ENCODE peak calls at places on chromosomes 2 and 18, in eight cellular contexts. A is SJCRH30, M is ascending aorta, V is mammary epithelial cell, C is colonic mucosa, O is astrocyte, T is right cardiac atrium, U is adipocyte. P is an unnamed sample. For H3K4me1, the result is how much of the 10 kb centered on the place peaks cover.

GRCh38 chr2:173441222-173441621 is 86.5 kb downstream of the CDCA7 start:
- DNase-seq in A (no peak), M (no peak), V (no peak), C (no peak), O (peak), T (no peak), U (peak), P (no peak)

GRCh38 chr2:185876234-185876633 is 137.6 kb downstream of the FSIP2 start:
- DNase-seq in A (no peak), M (no peak), V (no peak), C (no peak), O (no peak), T (no peak), U (no peak), P (no peak)

GRCh38 chr2:11500702-11501303 is 33.0 kb upstream of the GREB1 start:
- DNase-seq in A (no peak), M (no peak), V (no peak), C (no peak), O (no peak), T (no peak), U (no peak), P (no peak)

GRCh38 chr2:42132966-42133641 is 36.0 kb upstream of the EML4 start:
- DNase-seq in A (peak), M (peak), V (peak), C (peak), O (peak), T (peak), U (peak), P (peak)

GRCh38 chr2:152581360-152581759 is 135.9 kb downstream of the PRPF40A start:
- DNase-seq in A (peak), M (peak), V (peak), C (no peak), O (no peak), T (no peak), U (no peak), P (no peak)

GRCh38 chr2:173432049-173432754 is 77.5 kb downstream of the CDCA7 start:
- DNase-seq in A (no peak), M (no peak), V (no peak), C (no peak), O (peak), T (no peak), U (peak), P (no peak)

GRCh38 chr2:237474931-237475703 is 11.9 kb upstream of the MLPH start:
- DNase-seq in A (peak), M (peak), V (peak), C (peak), O (peak), T (peak), U (peak), P (no peak)

GRCh38 chr18:53018791-53019190 is 678.8 kb downstream of the DCC start:
- DNase-seq in A (no peak), M (no peak), V (no peak), C (no peak), O (no peak), T (no peak), U (peak), P (no peak)

GRCh38 chr2:15946983-15947382 is 6.6 kb downstream of the MYCN start:
- DNase-seq in A (no peak), M (no peak), V (no peak), C (no peak), O (no peak), T (no peak), U (no peak), P (no peak)

GRCh38 chr2:65781756-65782155 is 349.4 kb upstream of the SPRED2 start:
- DNase-seq in A (no peak), M (no peak), V (no peak), C (no peak), O (no peak), T (no peak), U (no peak), P (no peak)

GRCh38 chr2:203623104-203623503 is 83.3 kb upstream of the CD28 start:
- DNase-seq in A (no peak), M (no peak), V (peak), C (no peak), O (peak), T (no peak), U (peak), P (no peak)

GRCh38 chr18:7737483-7737882 is 170.4 kb downstream of the PTPRM start:
- DNase-seq in A (no peak), M (no peak), V (no peak), C (no peak), O (no peak), T (no peak), U (no peak), P (no peak)

GRCh38 chr2:217398860-217399259 is 539.0 kb upstream of the TNP1 start:
- DNase-seq in A (no peak), M (no peak), V (no peak), C (no peak), O (no peak), T (peak), U (no peak), P (no peak)

GRCh38 chr2:70553334-70553583 is 367 bp downstream of the TGFA start:
- DNase-seq in A (no peak), M (no peak), V (peak), C (peak), O (no peak), T (peak), U (no peak), P (no peak)

GRCh38 chr2:45802739-45803138 is 151.3 kb downstream of the PRKCE start:
- DNase-seq in A (no peak), M (no peak), V (no peak), C (no peak), O (no peak), T (no peak), U (no peak), P (no peak)

GRCh38 chr2:157336137-157336721 is 10.6 kb upstream of the ERMN start:
- DNase-seq in A (no peak), M (no peak), V (peak), C (peak), O (no peak), T (no peak), U (peak), P (peak)

GRCh38 chr2:47559079-47559684 is 156.2 kb downstream of the MSH2 start:
- DNase-seq in A (no peak), M (peak), V (peak), C (no peak), O (peak), T (no peak), U (no peak), P (no peak)

GRCh38 chr2:76446872-76447271 is 736.2 kb upstream of the GCFC2 start:
- DNase-seq in A (no peak), M (no peak), V (no peak), C (no peak), O (no peak), T (no peak), U (no peak), P (no peak)

GRCh38 chr2:119427756-119428155 is 3.9 kb upstream of the TMEM37 start:
- DNase-seq in A (no peak), M (peak), V (no peak), C (no peak), O (no peak), T (no peak), U (no peak), P (no peak)

GRCh38 chr2:238927746-238928519 is 80.0 kb downstream of the TWIST2 start:
- DNase-seq in A (no peak), M (peak), V (no peak), C (no peak), O (no peak), T (no peak), U (no peak), P (no peak)

GRCh38 chr2:201126308-201127127 is 10.6 kb downstream of the CFLAR start:
- DNase-seq in A (no peak), M (no peak), V (peak), C (no peak), O (peak), T (peak), U (peak), P (no peak)

GRCh38 chr18:57859314-57859713 is 56.2 kb upstream of the ATP8B1 start:
- DNase-seq in A (no peak), M (no peak), V (peak), C (peak), O (no peak), T (no peak), U (peak), P (no peak)

GRCh38 chr2:101803128-101803527 is 105.6 kb downstream of the MAP4K4 start:
- DNase-seq in A (no peak), M (no peak), V (peak), C (no peak), O (peak), T (no peak), U (no peak), P (no peak)

GRCh38 chr2:47536696-47537095 is 133.7 kb downstream of the MSH2 start:
- DNase-seq in A (no peak), M (no peak), V (no peak), C (no peak), O (peak), T (no peak), U (no peak), P (no peak)

GRCh38 chr2:240463866-240464481 is 28.5 kb downstream of the GPC1 start:
- DNase-seq in A (peak), M (peak), V (no peak), C (peak), O (no peak), T (peak), U (no peak), P (peak)

DNA sequence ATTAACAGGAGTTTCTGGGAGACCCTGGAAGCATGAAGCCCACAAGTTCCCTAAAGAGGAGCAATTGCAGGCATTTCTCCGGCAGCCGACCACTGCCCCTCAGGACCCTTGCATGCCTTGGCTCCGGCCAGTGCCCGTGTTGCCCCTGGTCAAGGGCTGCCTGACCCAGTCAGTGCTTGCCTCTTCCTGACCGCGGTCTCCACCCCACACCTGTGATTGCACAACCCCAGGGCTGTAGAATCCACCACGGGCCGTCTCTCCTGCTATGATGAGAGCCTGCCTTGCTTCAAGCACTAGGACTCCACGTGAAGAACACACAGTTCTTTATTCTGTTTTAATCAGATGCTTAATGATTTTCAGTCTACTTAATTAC is 127.5 kb downstream of the GLI2 start:
- DNase-seq in A (no peak), M (no peak), V (no peak), C (no peak), O (no peak), T (peak), U (no peak), P (no peak)
- H3K4me1 ChIP-seq in A (under half), M (under half), V (under half), C (under half), O (half or more), T (under half), U (under half), P (under half)

GRCh38 chr2:172398444-172398843 is 28.9 kb upstream of the ITGA6 start:
- DNase-seq in A (no peak), M (no peak), V (no peak), C (no peak), O (no peak), T (no peak), U (no peak), P (no peak)
- H3K4me1 ChIP-seq in A (under half), M (under half), V (under half), C (under half), O (under half), T (under half), U (under half), P (under half)

DNA sequence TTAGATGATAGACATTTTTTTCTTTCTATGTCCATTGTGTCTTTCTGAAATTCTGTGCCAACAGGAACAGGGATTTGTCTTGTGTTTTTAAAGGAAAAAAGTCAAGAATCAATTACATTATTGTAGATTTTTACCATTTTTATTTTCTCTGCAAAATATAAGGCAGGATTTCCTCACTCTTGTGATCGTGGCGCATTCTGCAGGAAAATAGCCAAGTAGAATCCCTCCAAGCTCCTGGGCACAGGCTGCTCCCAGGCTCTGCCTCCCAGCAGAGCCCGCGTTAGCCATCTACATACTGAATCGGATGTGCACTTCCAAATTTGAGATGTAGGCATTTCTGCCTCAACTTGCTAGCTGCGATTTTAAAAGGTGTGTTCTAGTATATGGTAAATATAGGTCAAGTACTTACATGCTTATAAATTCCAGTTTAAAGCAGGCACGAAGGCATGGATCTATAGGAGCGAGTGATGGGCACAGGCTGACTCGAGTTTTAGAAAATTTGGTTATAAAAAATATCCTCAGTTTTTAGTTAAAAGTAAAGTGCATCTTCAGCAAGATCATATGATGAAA is 10.3 kb downstream of the TSHZ1 start:
- DNase-seq in A (no peak), M (no peak), V (no peak), C (no peak), O (no peak), T (no peak), U (no peak), P (no peak)
- H3K4me1 ChIP-seq in A (under half), M (under half), V (under half), C (under half), O (under half), T (under half), U (under half), P (under half)

GRCh38 chr2:159123786-159124185 is 155.3 kb downstream of the TANC1 start:
- DNase-seq in A (no peak), M (no peak), V (no peak), C (no peak), O (no peak), T (no peak), U (no peak), P (no peak)
- H3K4me1 ChIP-seq in A (under half), M (under half), V (under half), C (under half), O (under half), T (under half), U (under half), P (under half)

GRCh38 chr2:63591566-63592175 is 2.9 kb downstream of the MDH1 start:
- DNase-seq in A (no peak), M (no peak), V (no peak), C (no peak), O (no peak), T (no peak), U (no peak), P (no peak)
- H3K4me1 ChIP-seq in A (under half), M (under half), V (under half), C (under half), O (under half), T (under half), U (under half), P (under half)

DNA sequence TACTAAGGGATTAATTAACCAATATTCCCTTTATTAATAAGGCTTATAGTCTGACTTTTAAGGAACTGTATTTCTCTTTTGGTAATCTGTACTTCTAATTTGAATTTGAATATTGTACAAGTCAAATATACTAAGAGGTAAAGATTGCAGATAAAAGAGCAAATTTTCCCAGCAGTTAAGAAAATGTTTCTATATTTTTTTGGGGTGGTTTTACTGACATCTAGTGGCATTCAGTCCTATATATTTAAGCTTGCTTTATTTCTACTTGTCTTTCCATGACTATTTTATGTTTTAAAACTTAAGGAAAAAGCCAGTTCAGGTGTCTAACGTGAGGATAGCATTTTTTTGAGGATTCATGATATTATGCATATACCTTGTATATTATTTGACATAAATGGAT is 41.6 kb downstream of the TDRD15 start:
- DNase-seq in A (no peak), M (no peak), V (no peak), C (no peak), O (no peak), T (no peak), U (peak), P (no peak)
- H3K4me1 ChIP-seq in A (under half), M (under half), V (under half), C (under half), O (under half), T (under half), U (under half), P (under half)

GRCh38 chr2:2018713-2019410 is 274.5 kb upstream of the PXDN start:
- DNase-seq in A (no peak), M (no peak), V (no peak), C (peak), O (no peak), T (no peak), U (no peak), P (no peak)
- H3K4me1 ChIP-seq in A (under half), M (under half), V (under half), C (under half), O (under half), T (under half), U (under half), P (under half)

GRCh38 chr2:159091981-159092380 is 123.5 kb downstream of the TANC1 start:
- DNase-seq in A (no peak), M (no peak), V (no peak), C (peak), O (no peak), T (no peak), U (peak), P (no peak)
- H3K4me1 ChIP-seq in A (under half), M (under half), V (half or more), C (under half), O (under half), T (under half), U (half or more), P (half or more)

GRCh38 chr2:234559609-234560008 is 62.7 kb upstream of the ARL4C start:
- DNase-seq in A (no peak), M (no peak), V (no peak), C (no peak), O (no peak), T (no peak), U (no peak), P (no peak)
- H3K4me1 ChIP-seq in A (under half), M (under half), V (under half), C (under half), O (under half), T (under half), U (under half), P (under half)

GRCh38 chr18:13271512-13271911 is 53.0 kb downstream of the LDLRAD4 start:
- DNase-seq in A (no peak), M (no peak), V (no peak), C (no peak), O (no peak), T (peak), U (no peak), P (no peak)
- H3K4me1 ChIP-seq in A (under half), M (under half), V (under half), C (under half), O (under half), T (under half), U (under half), P (half or more)